ENCODE peak calls at places on chromosomes 2 and 18, in seven cellular contexts. O is natural killer cell, T is fibroblast of lung, L is AG04450, R is cardiac fibroblast, D is A549, S is B cell. M is an unnamed sample.

GRCh38 chr2:241598487-241598886 is 38.5 kb downstream of the THAP4 start:
- DNase-seq in D (peak; percentile 35), R (peak; percentile 22), L (no peak), O (no peak), T (no peak), S (no peak), M (no peak)

GRCh38 chr2:9378433-9379371 is 44.6 kb downstream of the ITGB1BP1 start:
- DNase-seq in R (peak; percentile 81), D (peak; percentile 61), T (peak; percentile 78), O (no peak), S (no peak), L (peak; percentile 61), M (peak; percentile 49)

GRCh38 chr2:212711851-212712250 is 173.2 kb upstream of the ERBB4 start:
- DNase-seq in D (peak; percentile 6), S (no peak), O (no peak), L (peak; percentile 68), T (peak; percentile 92), R (no peak), M (no peak)

GRCh38 chr2:36452279-36452678 is 96.7 kb downstream of the CRIM1 start:
- DNase-seq in S (no peak), R (peak; percentile 59), D (no peak), L (no peak), O (no peak), T (peak; percentile 74), M (no peak)

GRCh38 chr2:128237911-128238697 is 80.6 kb downstream of the HS6ST1 start:
- DNase-seq in O (no peak), R (no peak), L (no peak), T (peak; percentile 23), D (no peak), S (no peak), M (no peak)

GRCh38 chr2:37688771-37689468 is 17.5 kb upstream of the CDC42EP3 start:
- DNase-seq in S (no peak), L (peak; percentile 80), T (peak; percentile 94), R (peak; percentile 86), O (no peak), D (peak; percentile 66), M (no peak)

GRCh38 chr18:39523281-39523680 is 1957.7 kb upstream of the CELF4 start:
- DNase-seq in S (no peak), T (peak; percentile 58), L (peak; percentile 3), R (peak; percentile 15), O (no peak), D (peak; percentile 38), M (no peak)

GRCh38 chr18:77101410-77102245 is 31.0 kb downstream of the MBP start:
- DNase-seq in R (peak; percentile 95), L (peak; percentile 89), O (peak; percentile 56), D (peak; percentile 90), S (peak; percentile 62), T (peak; percentile 98), M (peak; percentile 90)

GRCh38 chr2:74008761-74009395 is 24.2 kb downstream of the TET3 start:
- DNase-seq in S (no peak), O (no peak), T (no peak), L (no peak), R (peak; percentile 22), D (no peak), M (no peak)

GRCh38 chr2:97748397-97748796 is 35.0 kb downstream of the ZAP70 start:
- DNase-seq in O (peak; percentile 55), S (peak; percentile 60), D (peak; percentile 51), L (no peak), R (peak; percentile 26), T (no peak), M (peak; percentile 33)

GRCh38 chr2:157809212-157809611 is 66.9 kb downstream of the ACVR1 start:
- DNase-seq in S (no peak), R (peak; percentile 40), L (no peak), O (no peak), T (peak; percentile 93), D (no peak), M (no peak)

GRCh38 chr2:132969371-132969985 is 299.5 kb upstream of the LYPD1 start:
- DNase-seq in O (no peak), S (no peak), T (no peak), R (no peak), L (no peak), D (no peak), M (no peak)

DNA sequence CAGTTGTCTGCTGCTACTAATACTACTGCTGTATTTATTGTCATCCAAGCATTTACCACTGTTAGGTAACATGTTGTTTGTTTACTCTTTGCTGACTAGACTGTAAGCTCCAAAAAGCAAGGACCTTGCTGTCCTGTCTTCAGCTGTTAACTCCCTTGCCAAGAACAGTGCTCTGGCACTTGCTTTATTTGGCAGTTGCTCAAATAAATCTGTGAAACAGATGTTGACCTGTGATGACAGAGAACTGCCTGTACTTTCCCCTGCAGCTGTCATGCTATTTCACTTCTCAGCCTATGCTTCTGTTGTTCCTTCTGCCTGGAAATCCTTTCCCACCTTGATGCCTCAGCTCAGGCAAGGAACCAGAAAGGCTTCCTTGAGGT is 181.2 kb downstream of the ATAD2B start:
- DNase-seq in T (peak; percentile 19), R (peak; percentile 70), L (no peak), O (no peak), S (no peak), D (peak; percentile 9), M (no peak)
- TF ChIP-seq CTCF in T (no peak), R (no peak), L (no peak), O (no peak), S (no peak), D (no peak), M (no peak)

GRCh38 chr2:209425082-209426071 is 1.5 kb downstream of the MAP2 start:
- DNase-seq in T (peak; percentile 51), S (peak; percentile 44), R (peak; percentile 72), O (no peak), L (no peak), D (peak; percentile 52), M (no peak)
- TF ChIP-seq CTCF in T (peak; percentile 69), S (peak; percentile 56), R (peak; percentile 81), O (no peak), L (peak; percentile 70), D (peak; percentile 73), M (peak; percentile 52)

DNA sequence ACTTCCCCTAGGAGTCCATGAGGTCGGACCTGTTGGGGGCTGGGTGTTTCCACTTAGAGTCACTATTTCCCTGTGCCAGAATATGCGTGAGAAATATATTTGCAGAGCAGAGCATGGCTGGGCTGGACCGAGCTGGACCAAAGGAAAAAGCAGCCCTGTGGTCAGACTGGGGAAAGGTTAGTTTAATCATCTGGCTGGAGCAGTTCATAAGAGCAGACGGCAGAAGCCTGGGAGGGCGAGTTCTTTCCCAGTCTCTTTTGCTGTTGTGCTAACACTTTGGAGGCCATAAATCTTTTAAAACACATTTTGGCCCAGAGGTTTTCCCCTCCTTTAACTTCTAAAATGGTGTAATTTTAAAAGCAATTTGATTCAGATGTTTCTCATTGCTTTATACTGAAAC is 66.5 kb downstream of the GLI2 start:
- DNase-seq in D (no peak), T (peak; percentile 72), O (no peak), R (no peak), L (no peak), S (no peak), M (no peak)
- TF ChIP-seq CTCF in D (no peak), T (no peak), O (no peak), R (no peak), L (no peak), S (no peak), M (no peak)

GRCh38 chr18:9628984-9629383 is 14.6 kb upstream of the PPP4R1 start:
- DNase-seq in O (no peak), T (no peak), L (no peak), R (no peak), S (no peak), D (no peak), M (no peak)

GRCh38 chr18:9631814-9632496 is 17.6 kb upstream of the PPP4R1 start:
- DNase-seq in O (no peak), R (peak; percentile 80), D (peak; percentile 90), L (peak; percentile 67), S (no peak), T (peak; percentile 95), M (no peak)

GRCh38 chr18:9630444-9630843 is 16.1 kb upstream of the PPP4R1 start:
- DNase-seq in T (no peak), O (no peak), S (no peak), D (no peak), L (no peak), R (no peak), M (no peak)

GRCh38 chr18:9629709-9630108 is 15.3 kb upstream of the PPP4R1 start:
- DNase-seq in O (no peak), D (no peak), S (no peak), T (peak; percentile 60), L (no peak), R (peak; percentile 69), M (no peak)

GRCh38 chr18:9627642-9628041 is 13.3 kb upstream of the PPP4R1 start:
- DNase-seq in T (peak; percentile 58), O (no peak), L (no peak), D (no peak), R (peak; percentile 64), S (no peak), M (no peak)
- TF ChIP-seq CTCF in T (no peak), O (no peak), L (no peak), D (no peak), R (no peak), S (no peak), M (no peak)

GRCh38 chr18:11963991-11964484 is 17.3 kb upstream of the IMPA2 start:
- DNase-seq in L (no peak), R (peak; percentile 54), S (no peak), D (peak; percentile 40), T (peak; percentile 43), O (no peak), M (no peak)
- TF ChIP-seq CTCF in L (peak; percentile 44), R (peak; percentile 24), S (no peak), D (no peak), T (no peak), O (no peak), M (no peak)